ENCODE peak calls at places on chromosomes 16 and 17, in seven cellular contexts. O, D, J, L, H, R and Z are unnamed samples. For H3K4me1, the result is how much of the 10 kb centered on the place peaks cover.

GRCh38 chr16:79895053-79895916 is 294.7 kb upstream of the MAF start:
- DNase-seq in R (no peak), D (no peak), L (no peak), O (no peak), H (no peak), J (no peak), Z (no peak)

GRCh38 chr17:46108550-46109110 is 84.6 kb downstream of the KANSL1 start:
- DNase-seq in H (no peak), L (no peak), R (no peak), J (no peak), O (peak), D (no peak), Z (no peak)

GRCh38 chr17:16906670-16907069 is 65.2 kb downstream of the TNFRSF13B start:
- DNase-seq in O (no peak), H (no peak), J (no peak), L (no peak), R (no peak), D (no peak), Z (no peak)

GRCh38 chr17:42639484-42640474 is 19.3 kb upstream of the TUBG2 start:
- DNase-seq in J (peak), O (no peak), R (no peak), D (no peak), H (no peak), L (no peak), Z (no peak)

GRCh38 chr16:4437366-4437765 is 11.7 kb downstream of the DNAJA3 start:
- DNase-seq in H (no peak), D (no peak), R (no peak), O (no peak), J (peak), L (no peak), Z (no peak)

GRCh38 chr16:68668266-68668665 is 23.2 kb downstream of the CDH3 start:
- DNase-seq in J (no peak), H (no peak), R (no peak), O (no peak), L (no peak), D (no peak), Z (no peak)

GRCh38 chr17:64355536-64356303 is 34.9 kb downstream of the PECAM1 start:
- DNase-seq in H (no peak), O (peak), R (no peak), L (peak), J (no peak), D (no peak), Z (no peak)

GRCh38 chr17:56570199-56570598 is 23.3 kb upstream of the NOG start:
- DNase-seq in R (no peak), L (no peak), O (no peak), J (no peak), H (no peak), D (no peak), Z (no peak)

GRCh38 chr17:71502443-71502842 is 618.4 kb upstream of the SOX9 start:
- DNase-seq in R (no peak), O (no peak), D (no peak), H (no peak), J (no peak), L (no peak), Z (no peak)

GRCh38 chr16:83586036-83586810 is 221.6 kb upstream of the HSBP1 start:
- DNase-seq in R (no peak), O (no peak), J (no peak), D (peak), H (no peak), L (no peak), Z (peak)

GRCh38 chr17:48754500-48755261 is 26.1 kb upstream of the HOXB13 start:
- DNase-seq in L (no peak), R (no peak), H (no peak), D (peak), J (peak), O (no peak), Z (peak)

GRCh38 chr16:19123535-19124178 is 9.9 kb downstream of the ITPRIPL2 start:
- DNase-seq in O (no peak), R (no peak), L (no peak), J (no peak), H (no peak), D (no peak), Z (no peak)

GRCh38 chr17:62083651-62084050 is 18.6 kb upstream of the MED13 start:
- DNase-seq in L (no peak), R (no peak), O (no peak), H (no peak), D (no peak), J (no peak), Z (no peak)

GRCh38 chr17:8599351-8600011 is 31.0 kb downstream of the MYH10 start:
- DNase-seq in H (no peak), D (no peak), J (no peak), O (no peak), R (no peak), L (no peak), Z (no peak)

GRCh38 chr17:76239538-76240274 is 587 bp downstream of the RNF157 start:
- DNase-seq in L (no peak), D (peak), H (no peak), J (peak), R (no peak), O (no peak), Z (peak)

GRCh38 chr16:19382887-19383816 is 34.5 kb upstream of the TMC5 start:
- DNase-seq in L (no peak), R (peak), H (no peak), O (no peak), J (peak), D (no peak), Z (no peak)

GRCh38 chr17:57284583-57284982 is 28.3 kb downstream of the MSI2 start:
- DNase-seq in R (no peak), L (no peak), O (no peak), J (no peak), H (no peak), D (no peak), Z (no peak)

GRCh38 chr17:66547170-66547865 is 244.9 kb downstream of the PRKCA start:
- DNase-seq in L (no peak), H (no peak), D (no peak), J (no peak), O (no peak), R (no peak), Z (no peak)

GRCh38 chr17:40323731-40324650 is 15.0 kb downstream of the RARA start:
- DNase-seq in D (no peak), H (no peak), R (no peak), J (peak), L (peak), O (peak), Z (no peak)

GRCh38 chr16:24761526-24761925 is 32.1 kb downstream of the TNRC6A start:
- DNase-seq in L (no peak), R (no peak), D (no peak), H (no peak), O (no peak), J (no peak), Z (no peak)

GRCh38 chr17:62704381-62704971 is 77.0 kb downstream of the MRC2 start:
- DNase-seq in H (no peak), D (no peak), L (peak), R (peak), J (peak), O (peak), Z (peak)

GRCh38 chr16:11989238-11990160 is 13.0 kb downstream of the SNX29 start:
- DNase-seq in L (no peak), J (peak), R (no peak), O (no peak), H (no peak), D (peak), Z (no peak)

GRCh38 chr17:48134912-48135480 is 27.4 kb downstream of the SNX11 start:
- DNase-seq in J (no peak), R (no peak), L (no peak), D (peak), H (peak), O (no peak), Z (peak)

GRCh38 chr17:80981062-80981902 is 10.4 kb upstream of the CHMP6 start:
- DNase-seq in O (no peak), J (peak), R (no peak), H (peak), L (no peak), D (peak), Z (peak)

GRCh38 chr17:7988750-7989178 is 13.7 kb upstream of the GUCY2D start:
- DNase-seq in H (peak), J (peak), O (peak), L (peak), R (peak), D (peak), Z (peak)

GRCh38 chr16:69106491-69107291 is 1.2 kb downstream of the HAS3 start:
- DNase-seq in R (peak), D (peak), O (peak), J (peak), L (no peak), H (no peak), Z (peak)

GRCh38 chr17:3843935-3844516 is 2.0 kb downstream of the NCBP3 start:
- DNase-seq in J (peak), L (peak), R (peak), D (peak), O (peak), H (peak), Z (peak)

GRCh38 chr16:58755989-58756649 is 22.0 kb upstream of the GOT2 start:
- DNase-seq in D (peak), O (peak), R (peak), L (peak), J (no peak), H (peak), Z (peak)

GRCh38 chr17:17454276-17454675 is 22.5 kb upstream of the MED9 start:
- DNase-seq in J (no peak), R (no peak), L (no peak), O (no peak), H (no peak), D (no peak), Z (no peak)

GRCh38 chr16:85663891-85664321 is 24.8 kb downstream of the GINS2 start:
- DNase-seq in J (peak), L (peak), D (no peak), H (no peak), O (no peak), R (no peak), Z (no peak)

GRCh38 chr16:86865866-86866675 is 287.7 kb downstream of the FOXL1 start:
- DNase-seq in D (no peak), L (peak), O (peak), H (no peak), R (no peak), J (peak), Z (no peak)
- TF ChIP-seq CTCF in D (no peak), L (no peak), O (no peak), H (no peak), R (no peak), J (no peak), Z (no peak)

GRCh38 chr17:50690887-50691549 is 16.7 kb downstream of the ANKRD40 start:
- DNase-seq in R (no peak), L (no peak), O (no peak), H (no peak), D (no peak), J (no peak), Z (no peak)

GRCh38 chr17:50692448-50693040 is 15.2 kb downstream of the ANKRD40 start:
- DNase-seq in R (no peak), H (no peak), L (no peak), J (no peak), D (no peak), O (no peak), Z (no peak)

GRCh38 chr17:50689956-50690886 is 17.5 kb downstream of the ANKRD40 start:
- DNase-seq in R (no peak), L (peak), O (no peak), H (no peak), J (no peak), D (peak), Z (peak)

GRCh38 chr17:50693041-50693682 is 14.6 kb downstream of the ANKRD40 start:
- DNase-seq in L (peak), O (no peak), D (no peak), H (no peak), R (no peak), J (peak), Z (no peak)

DNA sequence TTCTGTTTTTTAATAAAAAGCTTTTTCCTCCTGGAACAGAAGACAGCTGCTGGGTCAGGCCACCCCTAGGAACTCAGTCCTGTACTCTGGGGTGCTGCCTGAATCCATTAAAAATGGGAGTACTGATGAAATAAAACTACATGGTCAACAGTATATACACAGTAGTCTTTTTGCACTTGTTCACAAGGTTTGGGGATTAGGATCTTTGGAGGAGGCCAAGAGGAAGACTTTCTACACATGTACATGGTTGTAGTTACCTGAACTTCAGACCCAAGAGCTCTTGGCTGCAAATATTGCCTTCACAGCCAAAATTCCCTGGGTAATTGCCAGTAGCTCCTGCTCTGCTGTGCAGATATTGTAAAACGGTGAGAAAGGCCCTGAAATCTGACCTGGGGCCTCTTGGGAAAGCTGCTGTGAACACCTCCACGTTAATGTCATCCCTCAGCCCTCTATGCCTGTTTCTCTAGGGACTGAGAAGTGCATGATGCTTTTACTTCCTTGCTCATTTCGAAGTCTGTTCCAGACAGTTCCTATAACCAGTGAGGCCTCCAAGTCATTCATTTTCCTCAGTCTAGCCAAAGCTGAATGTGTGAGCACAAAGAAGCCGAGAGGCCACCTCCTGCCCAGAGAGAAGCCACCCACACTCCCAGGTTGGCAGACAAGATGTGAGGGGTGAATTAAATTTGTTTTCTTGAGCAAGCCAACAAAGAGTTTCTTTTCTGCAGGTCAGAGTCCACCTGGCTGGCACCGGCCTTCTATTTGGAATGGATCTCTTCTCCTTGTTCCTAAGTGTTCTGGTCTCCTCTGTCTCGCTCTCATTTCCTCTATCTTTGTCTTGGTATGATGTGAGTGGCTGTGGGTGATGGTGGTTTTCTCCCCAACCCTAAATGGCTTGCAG is 15.9 kb downstream of the ANKRD40 start:
- DNase-seq in L (no peak), D (no peak), J (no peak), O (no peak), R (no peak), H (no peak), Z (no peak)
- H3K4me1 ChIP-seq in L (under half), D (under half), J (half or more), O (under half), R (half or more), H (under half), Z (under half)

GRCh38 chr16:57175896-57176295 is 9.9 kb downstream of the PSME3IP1 start:
- DNase-seq in D (no peak), R (no peak), H (no peak), O (no peak), L (no peak), J (no peak), Z (no peak)
- H2AFZ ChIP-seq in D (no peak), R (no peak), H (no peak), O (no peak), L (no peak), J (no peak), Z (no peak)

DNA sequence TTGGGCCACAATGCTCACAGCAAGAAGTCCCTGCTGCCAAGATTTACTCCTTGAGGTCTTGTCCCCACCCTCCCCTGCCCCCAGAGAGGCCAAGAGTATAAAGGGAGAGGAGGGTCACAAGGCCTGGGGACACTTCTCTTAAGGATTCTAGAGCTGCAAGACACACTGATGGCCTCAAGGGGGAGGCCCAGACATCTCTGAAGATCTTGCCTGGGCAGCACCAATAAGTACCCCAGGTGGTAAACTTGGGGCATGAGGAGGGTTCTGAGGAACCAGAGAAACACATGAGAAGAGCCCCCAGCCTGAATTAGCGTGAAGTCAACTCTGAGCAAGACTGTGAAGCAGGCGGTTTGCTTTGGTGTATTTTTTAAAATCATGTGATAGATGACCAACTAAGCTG is 26.8 kb upstream of the MTMR4 start:
- DNase-seq in O (no peak), H (peak), R (no peak), J (no peak), D (peak), L (no peak), Z (peak)
- TF ChIP-seq CTCF in O (peak), H (peak), R (peak), J (peak), D (peak), L (peak), Z (peak)

GRCh38 chr17:79935845-79936470 is 96.7 kb upstream of the CBX4 start:
- DNase-seq in O (no peak), H (no peak), D (no peak), J (peak), R (no peak), L (no peak), Z (no peak)

GRCh38 chr17:79936661-79937434 is 97.6 kb upstream of the CBX4 start:
- DNase-seq in J (peak), O (no peak), R (no peak), D (no peak), L (no peak), H (peak), Z (no peak)

GRCh38 chr17:79934653-79934970 is 95.4 kb upstream of the CBX4 start:
- DNase-seq in D (no peak), J (peak), L (no peak), O (no peak), R (no peak), H (no peak), Z (no peak)

GRCh38 chr17:79933863-79934652 is 94.8 kb upstream of the CBX4 start:
- DNase-seq in R (peak), J (peak), D (no peak), L (no peak), O (peak), H (peak), Z (no peak)

GRCh38 chr17:79935197-79935844 is 96.1 kb upstream of the CBX4 start:
- DNase-seq in R (no peak), J (peak), L (no peak), D (no peak), H (no peak), O (no peak), Z (no peak)
- H3K4me1 ChIP-seq in R (under half), J (under half), L (under half), D (under half), H (under half), O (under half), Z (half or more)